ENCODE peak calls at places on chromosome 14, in six cellular contexts. One of them, this sample, is unnamed. For H3K4me1, the result is how much of the 10 kb centered on the place peaks cover.

GRCh38 chr14:27528328-27528727 is 930.5 kb upstream of the NOVA1 start:
- DNase-seq in astrocyte: peak
- DNase-seq in HCT116: no peak
- DNase-seq in ovary: no peak
- DNase-seq in lung: no peak
- DNase-seq in DND-41: no peak
- DNase-seq in this sample: no peak

GRCh38 chr14:96105089-96105920 is 66.1 kb downstream of the C14orf132 start:
- DNase-seq in astrocyte: no peak
- DNase-seq in lung: no peak
- DNase-seq in ovary: no peak
- DNase-seq in DND-41: no peak
- DNase-seq in HCT116: no peak
- DNase-seq in this sample: no peak

GRCh38 chr14:70886421-70887206 is 20.6 kb upstream of the PCNX1 start:
- DNase-seq in lung: no peak
- DNase-seq in astrocyte: no peak
- DNase-seq in ovary: no peak
- DNase-seq in HCT116: no peak
- DNase-seq in DND-41: peak
- DNase-seq in this sample: no peak

GRCh38 chr14:54188036-54188666 is 208.7 kb upstream of the CDKN3 start:
- DNase-seq in lung: no peak
- DNase-seq in astrocyte: no peak
- DNase-seq in HCT116: no peak
- DNase-seq in DND-41: no peak
- DNase-seq in ovary: no peak
- DNase-seq in this sample: no peak

GRCh38 chr14:39168591-39168990 is 1.5 kb downstream of the TRAPPC6B start:
- DNase-seq in astrocyte: no peak
- DNase-seq in HCT116: no peak
- DNase-seq in DND-41: no peak
- DNase-seq in ovary: no peak
- DNase-seq in lung: no peak
- DNase-seq in this sample: no peak

GRCh38 chr14:75568141-75568540 is 10.3 kb upstream of the FLVCR2 start:
- DNase-seq in astrocyte: no peak
- DNase-seq in ovary: no peak
- DNase-seq in HCT116: no peak
- DNase-seq in lung: no peak
- DNase-seq in DND-41: no peak
- DNase-seq in this sample: no peak

GRCh38 chr14:104754213-104754851 is 1.4 kb downstream of the SIVA1 start:
- DNase-seq in lung: no peak
- DNase-seq in astrocyte: no peak
- DNase-seq in DND-41: no peak
- DNase-seq in HCT116: no peak
- DNase-seq in ovary: no peak
- DNase-seq in this sample: no peak

GRCh38 chr14:52351561-52352491 is 37.7 kb downstream of the PTGER2 start:
- DNase-seq in DND-41: peak
- DNase-seq in astrocyte: peak
- DNase-seq in ovary: no peak
- DNase-seq in HCT116: no peak
- DNase-seq in lung: no peak
- DNase-seq in this sample: no peak

GRCh38 chr14:61653507-61653906 is 41.8 kb upstream of the HIF1A start:
- DNase-seq in HCT116: no peak
- DNase-seq in astrocyte: peak
- DNase-seq in lung: no peak
- DNase-seq in ovary: peak
- DNase-seq in DND-41: no peak
- DNase-seq in this sample: no peak
- H3K4me1 ChIP-seq in HCT116: under half
- H3K4me1 ChIP-seq in astrocyte: under half
- H3K4me1 ChIP-seq in lung: under half
- H3K4me1 ChIP-seq in ovary: under half
- H3K4me1 ChIP-seq in DND-41: under half
- H3K4me1 ChIP-seq in this sample: under half

GRCh38 chr14:23055621-23056256 is 1.6 kb downstream of the CDH24 start:
- DNase-seq in lung: no peak
- DNase-seq in ovary: no peak
- DNase-seq in astrocyte: no peak
- DNase-seq in HCT116: no peak
- DNase-seq in DND-41: no peak
- DNase-seq in this sample: no peak

GRCh38 chr14:23052671-23053070 is 4.6 kb downstream of the CDH24 start:
- DNase-seq in lung: no peak
- DNase-seq in astrocyte: no peak
- DNase-seq in HCT116: no peak
- DNase-seq in ovary: no peak
- DNase-seq in DND-41: no peak
- DNase-seq in this sample: no peak

GRCh38 chr14:23055147-23055550 is 2.2 kb downstream of the CDH24 start:
- DNase-seq in astrocyte: no peak
- DNase-seq in DND-41: no peak
- DNase-seq in lung: no peak
- DNase-seq in ovary: no peak
- DNase-seq in HCT116: no peak
- DNase-seq in this sample: no peak

GRCh38 chr14:23053426-23053825 is 3.9 kb downstream of the CDH24 start:
- DNase-seq in HCT116: no peak
- DNase-seq in DND-41: no peak
- DNase-seq in astrocyte: no peak
- DNase-seq in lung: no peak
- DNase-seq in ovary: no peak
- DNase-seq in this sample: no peak

DNA sequence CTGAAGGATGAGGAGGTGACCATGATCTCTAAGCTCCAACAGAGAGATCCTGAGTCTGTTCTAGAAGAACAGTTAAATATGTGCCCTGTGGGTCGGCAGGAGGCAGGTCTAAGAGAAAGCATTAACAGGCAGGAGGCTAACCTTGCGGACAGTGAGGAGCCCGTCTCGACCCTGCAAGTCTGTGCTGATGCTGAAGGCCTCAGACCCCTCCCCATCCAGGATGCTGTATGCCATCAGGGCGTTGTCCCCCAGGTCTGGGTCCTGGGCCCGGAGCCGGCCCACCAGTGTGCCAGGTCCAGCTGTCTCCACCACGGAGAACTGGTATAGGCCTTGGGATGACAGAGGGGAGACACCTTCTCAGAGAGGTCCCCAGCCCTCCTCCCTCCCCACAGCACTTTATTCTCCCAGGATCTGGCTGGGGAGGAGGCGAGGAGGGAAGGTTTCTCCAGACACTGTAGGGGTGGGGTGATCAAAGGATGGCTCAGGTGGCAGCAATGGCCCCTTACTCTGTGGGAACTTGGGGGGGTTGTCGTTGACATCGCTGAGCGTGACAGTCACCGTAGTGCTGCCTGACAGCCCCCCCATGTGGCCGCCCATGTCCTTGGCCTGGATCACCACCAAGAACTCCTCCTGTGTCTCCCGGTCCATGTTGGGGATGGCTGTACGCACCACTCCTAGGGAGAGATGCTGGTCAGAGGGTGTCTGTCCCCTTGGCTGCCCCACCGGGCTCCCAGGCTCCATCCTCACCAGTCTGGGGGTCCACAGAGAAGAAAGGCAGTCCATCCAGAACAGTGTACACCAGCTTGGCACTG is 3.1 kb downstream of the CDH24 start:
- DNase-seq in ovary: no peak
- DNase-seq in lung: no peak
- DNase-seq in HCT116: no peak
- DNase-seq in astrocyte: no peak
- DNase-seq in DND-41: peak
- DNase-seq in this sample: no peak
- TF ChIP-seq CTCF in ovary: no peak
- TF ChIP-seq CTCF in lung: no peak
- TF ChIP-seq CTCF in HCT116: peak
- TF ChIP-seq CTCF in astrocyte: no peak
- TF ChIP-seq CTCF in DND-41: peak
- TF ChIP-seq CTCF in this sample: no peak

DNA sequence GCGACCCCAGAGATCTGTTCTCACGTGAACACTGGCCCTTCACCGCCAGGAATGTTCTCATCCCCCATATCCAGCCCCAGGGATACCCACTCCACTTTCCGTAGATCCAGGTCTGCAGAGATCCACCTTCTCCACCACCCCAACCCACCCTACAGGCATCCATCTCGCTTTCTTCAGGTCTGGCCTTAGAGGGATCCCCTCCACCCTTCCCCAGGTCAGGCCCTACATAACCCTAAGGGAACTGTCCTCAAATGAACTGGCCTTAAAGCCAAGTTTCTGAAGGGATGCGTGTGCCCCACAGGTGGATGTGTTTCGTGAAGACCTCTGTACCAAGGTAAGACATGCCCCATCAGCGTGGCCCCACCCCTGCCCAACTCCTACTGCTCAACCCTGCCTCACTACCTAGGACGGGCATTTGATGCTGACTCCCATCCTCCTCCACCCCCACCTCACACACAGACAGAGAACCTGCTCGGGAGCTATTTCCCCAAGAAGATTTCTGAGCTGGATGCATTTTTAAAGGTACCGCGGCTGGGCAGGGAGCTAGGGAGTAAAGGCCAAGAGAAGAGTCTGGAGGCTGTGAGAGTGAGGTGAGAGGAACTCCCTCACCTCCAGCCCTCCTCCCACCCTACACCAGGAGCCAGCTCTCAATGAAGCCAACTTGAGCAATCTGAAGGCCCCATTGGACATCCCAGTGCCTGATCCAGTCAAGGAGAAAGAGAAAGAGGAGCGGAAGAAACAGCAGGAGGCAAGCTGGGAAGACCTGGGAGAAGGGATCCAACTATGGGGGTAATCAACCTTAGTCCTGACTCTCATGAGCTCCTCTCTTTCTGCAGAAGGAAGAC is 912 bp downstream of the PSME1 start:
- DNase-seq in astrocyte: no peak
- DNase-seq in lung: no peak
- DNase-seq in DND-41: no peak
- DNase-seq in ovary: no peak
- DNase-seq in HCT116: no peak
- DNase-seq in this sample: no peak
- H3K4me1 ChIP-seq in astrocyte: under half
- H3K4me1 ChIP-seq in lung: under half
- H3K4me1 ChIP-seq in DND-41: half or more
- H3K4me1 ChIP-seq in ovary: under half
- H3K4me1 ChIP-seq in HCT116: under half
- H3K4me1 ChIP-seq in this sample: under half

GRCh38 chr14:97916669-97917068 is 1119.5 kb downstream of the VRK1 start:
- DNase-seq in ovary: no peak
- DNase-seq in lung: no peak
- DNase-seq in HCT116: no peak
- DNase-seq in DND-41: no peak
- DNase-seq in astrocyte: no peak
- DNase-seq in this sample: no peak
- TF ChIP-seq CTCF in ovary: no peak
- TF ChIP-seq CTCF in lung: no peak
- TF ChIP-seq CTCF in HCT116: no peak
- TF ChIP-seq CTCF in DND-41: no peak
- TF ChIP-seq CTCF in astrocyte: no peak
- TF ChIP-seq CTCF in this sample: no peak

GRCh38 chr14:59306775-59307174 is 118.3 kb downstream of the DAAM1 start:
- DNase-seq in lung: no peak
- DNase-seq in HCT116: no peak
- DNase-seq in ovary: no peak
- DNase-seq in DND-41: no peak
- DNase-seq in astrocyte: peak
- DNase-seq in this sample: no peak

GRCh38 chr14:59310644-59311043 is 122.2 kb downstream of the DAAM1 start:
- DNase-seq in astrocyte: peak
- DNase-seq in DND-41: no peak
- DNase-seq in ovary: no peak
- DNase-seq in lung: no peak
- DNase-seq in HCT116: no peak
- DNase-seq in this sample: no peak

GRCh38 chr14:59311723-59312122 is 123.3 kb downstream of the DAAM1 start:
- DNase-seq in ovary: no peak
- DNase-seq in HCT116: no peak
- DNase-seq in lung: no peak
- DNase-seq in astrocyte: no peak
- DNase-seq in DND-41: no peak
- DNase-seq in this sample: no peak

GRCh38 chr14:59308706-59309105 is 120.2 kb downstream of the DAAM1 start:
- DNase-seq in ovary: no peak
- DNase-seq in DND-41: no peak
- DNase-seq in astrocyte: no peak
- DNase-seq in HCT116: no peak
- DNase-seq in lung: no peak
- DNase-seq in this sample: no peak

DNA sequence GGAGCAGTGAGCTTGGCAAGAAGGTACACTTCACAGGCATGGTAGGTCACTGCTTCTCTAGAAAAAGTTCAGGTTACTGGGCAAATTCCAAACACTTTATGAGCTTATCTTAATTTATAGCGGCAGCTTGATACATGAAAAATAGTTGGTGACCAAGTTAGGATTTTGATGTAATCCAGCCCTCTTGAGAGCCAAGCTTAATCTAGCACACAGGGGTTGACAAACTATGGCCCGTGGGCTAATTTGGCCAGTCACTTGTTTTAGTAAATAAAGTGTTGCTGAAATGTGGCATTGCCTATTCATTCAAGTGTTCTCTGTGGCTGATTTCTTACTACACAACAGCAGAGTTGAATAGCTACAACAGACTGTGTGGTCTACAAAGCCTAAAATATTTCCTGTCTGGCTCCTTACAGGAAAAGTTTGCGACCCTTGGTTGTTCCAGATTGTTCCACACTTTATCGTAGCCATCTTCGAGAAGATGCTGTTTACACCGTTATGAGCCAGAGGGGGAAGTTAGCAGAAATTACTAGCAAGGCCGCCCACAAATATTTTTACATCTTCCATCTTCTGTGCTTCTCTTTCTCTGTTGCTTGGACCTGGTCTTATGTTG is 120.9 kb downstream of the DAAM1 start:
- DNase-seq in DND-41: no peak
- DNase-seq in ovary: no peak
- DNase-seq in HCT116: no peak
- DNase-seq in astrocyte: peak
- DNase-seq in lung: no peak
- DNase-seq in this sample: no peak
- H3K4me1 ChIP-seq in DND-41: under half
- H3K4me1 ChIP-seq in ovary: under half
- H3K4me1 ChIP-seq in HCT116: under half
- H3K4me1 ChIP-seq in astrocyte: under half
- H3K4me1 ChIP-seq in lung: under half
- H3K4me1 ChIP-seq in this sample: half or more

GRCh38 chr14:34113051-34113511 is 162.2 kb upstream of the EGLN3 start:
- DNase-seq in astrocyte: peak
- DNase-seq in HCT116: no peak
- DNase-seq in DND-41: no peak
- DNase-seq in ovary: no peak
- DNase-seq in lung: no peak
- DNase-seq in this sample: no peak

GRCh38 chr14:34111505-34111904 is 160.6 kb upstream of the EGLN3 start:
- DNase-seq in astrocyte: no peak
- DNase-seq in ovary: no peak
- DNase-seq in DND-41: no peak
- DNase-seq in lung: no peak
- DNase-seq in HCT116: no peak
- DNase-seq in this sample: no peak

GRCh38 chr14:34113991-34114390 is 163.1 kb upstream of the EGLN3 start:
- DNase-seq in DND-41: no peak
- DNase-seq in ovary: no peak
- DNase-seq in lung: no peak
- DNase-seq in HCT116: no peak
- DNase-seq in astrocyte: no peak
- DNase-seq in this sample: no peak

GRCh38 chr14:34110531-34110930 is 159.7 kb upstream of the EGLN3 start:
- DNase-seq in astrocyte: peak
- DNase-seq in ovary: no peak
- DNase-seq in DND-41: no peak
- DNase-seq in HCT116: no peak
- DNase-seq in lung: no peak
- DNase-seq in this sample: no peak

GRCh38 chr14:34111933-34112332 is 161.1 kb upstream of the EGLN3 start:
- DNase-seq in ovary: no peak
- DNase-seq in astrocyte: no peak
- DNase-seq in HCT116: no peak
- DNase-seq in DND-41: no peak
- DNase-seq in lung: no peak
- DNase-seq in this sample: no peak
- TF ChIP-seq CTCF in ovary: no peak
- TF ChIP-seq CTCF in astrocyte: peak
- TF ChIP-seq CTCF in HCT116: peak
- TF ChIP-seq CTCF in DND-41: peak
- TF ChIP-seq CTCF in lung: no peak
- TF ChIP-seq CTCF in this sample: no peak